ENCODE peak calls at places on chromosomes 3 and 15, in eight cellular contexts. One of them, this sample, is unnamed.

GRCh38 chr15:57196865-57197264 is 179.4 kb upstream of the CGNL1 start:
- ATAC-seq in CD4-positive, CD25-positive, alpha-beta regulatory T cell: no peak
- ATAC-seq in right cardiac atrium: no peak
- ATAC-seq in foreskin keratinocyte: no peak
- ATAC-seq in naive thymus-derived CD4-positive, alpha-beta T cell: no peak
- ATAC-seq in T-helper 17 cell: no peak
- ATAC-seq in central memory CD8-positive, alpha-beta T cell: no peak
- ATAC-seq in HCT116: no peak
- ATAC-seq in this sample: no peak

GRCh38 chr3:195031574-195032003 is 239.4 kb downstream of the XXYLT1 start:
- ATAC-seq in CD4-positive, CD25-positive, alpha-beta regulatory T cell: no peak
- ATAC-seq in right cardiac atrium: no peak
- ATAC-seq in foreskin keratinocyte: no peak
- ATAC-seq in naive thymus-derived CD4-positive, alpha-beta T cell: no peak
- ATAC-seq in T-helper 17 cell: no peak
- ATAC-seq in central memory CD8-positive, alpha-beta T cell: no peak
- ATAC-seq in HCT116: no peak
- ATAC-seq in this sample: no peak

GRCh38 chr3:195441971-195442572 is 748 bp downstream of the ACAP2 start:
- ATAC-seq in CD4-positive, CD25-positive, alpha-beta regulatory T cell: no peak
- ATAC-seq in right cardiac atrium: peak; percentile 8
- ATAC-seq in foreskin keratinocyte: no peak
- ATAC-seq in naive thymus-derived CD4-positive, alpha-beta T cell: peak; percentile 3
- ATAC-seq in T-helper 17 cell: peak; percentile 2
- ATAC-seq in central memory CD8-positive, alpha-beta T cell: peak; percentile 22
- ATAC-seq in HCT116: peak; percentile 1
- ATAC-seq in this sample: peak; percentile 46

GRCh38 chr3:45583021-45583851 is 11.3 kb upstream of the LIMD1 start:
- ATAC-seq in CD4-positive, CD25-positive, alpha-beta regulatory T cell: no peak
- ATAC-seq in right cardiac atrium: peak; percentile 87
- ATAC-seq in foreskin keratinocyte: no peak
- ATAC-seq in naive thymus-derived CD4-positive, alpha-beta T cell: no peak
- ATAC-seq in T-helper 17 cell: no peak
- ATAC-seq in central memory CD8-positive, alpha-beta T cell: no peak
- ATAC-seq in HCT116: no peak
- ATAC-seq in this sample: no peak

GRCh38 chr3:169780738-169781137 is 7.5 kb downstream of the MYNN start:
- ATAC-seq in CD4-positive, CD25-positive, alpha-beta regulatory T cell: no peak
- ATAC-seq in right cardiac atrium: no peak
- ATAC-seq in foreskin keratinocyte: no peak
- ATAC-seq in naive thymus-derived CD4-positive, alpha-beta T cell: no peak
- ATAC-seq in T-helper 17 cell: peak; percentile 32
- ATAC-seq in central memory CD8-positive, alpha-beta T cell: no peak
- ATAC-seq in HCT116: no peak
- ATAC-seq in this sample: no peak

GRCh38 chr15:57619746-57620145 is 28.0 kb downstream of the MYZAP start:
- ATAC-seq in CD4-positive, CD25-positive, alpha-beta regulatory T cell: no peak
- ATAC-seq in right cardiac atrium: peak; percentile 63
- ATAC-seq in foreskin keratinocyte: no peak
- ATAC-seq in naive thymus-derived CD4-positive, alpha-beta T cell: no peak
- ATAC-seq in T-helper 17 cell: no peak
- ATAC-seq in central memory CD8-positive, alpha-beta T cell: no peak
- ATAC-seq in HCT116: peak; percentile 80
- ATAC-seq in this sample: no peak

GRCh38 chr3:184712579-184713355 is 903 bp upstream of the MAGEF1 start:
- ATAC-seq in CD4-positive, CD25-positive, alpha-beta regulatory T cell: no peak
- ATAC-seq in right cardiac atrium: no peak
- ATAC-seq in foreskin keratinocyte: peak; percentile 43
- ATAC-seq in naive thymus-derived CD4-positive, alpha-beta T cell: no peak
- ATAC-seq in T-helper 17 cell: peak; percentile 2
- ATAC-seq in central memory CD8-positive, alpha-beta T cell: no peak
- ATAC-seq in HCT116: no peak
- ATAC-seq in this sample: no peak

GRCh38 chr15:70486451-70487379 is 276.6 kb downstream of the UACA start:
- ATAC-seq in CD4-positive, CD25-positive, alpha-beta regulatory T cell: peak; percentile 61
- ATAC-seq in right cardiac atrium: peak; percentile 29
- ATAC-seq in foreskin keratinocyte: no peak
- ATAC-seq in naive thymus-derived CD4-positive, alpha-beta T cell: peak; percentile 82
- ATAC-seq in T-helper 17 cell: peak; percentile 71
- ATAC-seq in central memory CD8-positive, alpha-beta T cell: peak; percentile 75
- ATAC-seq in HCT116: no peak
- ATAC-seq in this sample: peak; percentile 93

GRCh38 chr15:46461416-46461815 is 826.6 kb downstream of the SQOR start:
- ATAC-seq in CD4-positive, CD25-positive, alpha-beta regulatory T cell: no peak
- ATAC-seq in right cardiac atrium: no peak
- ATAC-seq in foreskin keratinocyte: peak; percentile 25
- ATAC-seq in naive thymus-derived CD4-positive, alpha-beta T cell: no peak
- ATAC-seq in T-helper 17 cell: no peak
- ATAC-seq in central memory CD8-positive, alpha-beta T cell: no peak
- ATAC-seq in HCT116: no peak
- ATAC-seq in this sample: no peak

GRCh38 chr15:31300981-31301686 is 25.5 kb upstream of the KLF13 start:
- ATAC-seq in CD4-positive, CD25-positive, alpha-beta regulatory T cell: no peak
- ATAC-seq in right cardiac atrium: peak; percentile 60
- ATAC-seq in foreskin keratinocyte: no peak
- ATAC-seq in naive thymus-derived CD4-positive, alpha-beta T cell: no peak
- ATAC-seq in T-helper 17 cell: no peak
- ATAC-seq in central memory CD8-positive, alpha-beta T cell: no peak
- ATAC-seq in HCT116: no peak
- ATAC-seq in this sample: no peak

GRCh38 chr15:99976811-99977271 is 243.6 kb upstream of the LYSMD4 start:
- ATAC-seq in CD4-positive, CD25-positive, alpha-beta regulatory T cell: no peak
- ATAC-seq in right cardiac atrium: no peak
- ATAC-seq in foreskin keratinocyte: peak; percentile 53
- ATAC-seq in naive thymus-derived CD4-positive, alpha-beta T cell: no peak
- ATAC-seq in T-helper 17 cell: no peak
- ATAC-seq in central memory CD8-positive, alpha-beta T cell: no peak
- ATAC-seq in HCT116: no peak
- ATAC-seq in this sample: no peak

GRCh38 chr15:94844533-94845390 is 613.4 kb downstream of the MCTP2 start:
- ATAC-seq in CD4-positive, CD25-positive, alpha-beta regulatory T cell: no peak
- ATAC-seq in right cardiac atrium: peak; percentile 93
- ATAC-seq in foreskin keratinocyte: peak; percentile 59
- ATAC-seq in naive thymus-derived CD4-positive, alpha-beta T cell: no peak
- ATAC-seq in T-helper 17 cell: no peak
- ATAC-seq in central memory CD8-positive, alpha-beta T cell: no peak
- ATAC-seq in HCT116: no peak
- ATAC-seq in this sample: no peak

GRCh38 chr3:54999801-55000200 is 71.9 kb upstream of the LRTM1 start:
- ATAC-seq in CD4-positive, CD25-positive, alpha-beta regulatory T cell: no peak
- ATAC-seq in right cardiac atrium: no peak
- ATAC-seq in foreskin keratinocyte: no peak
- ATAC-seq in naive thymus-derived CD4-positive, alpha-beta T cell: no peak
- ATAC-seq in T-helper 17 cell: no peak
- ATAC-seq in central memory CD8-positive, alpha-beta T cell: no peak
- ATAC-seq in HCT116: no peak
- ATAC-seq in this sample: no peak

GRCh38 chr3:53899730-53900129 is 8.1 kb upstream of the SELENOK start:
- ATAC-seq in CD4-positive, CD25-positive, alpha-beta regulatory T cell: no peak
- ATAC-seq in right cardiac atrium: no peak
- ATAC-seq in foreskin keratinocyte: no peak
- ATAC-seq in naive thymus-derived CD4-positive, alpha-beta T cell: no peak
- ATAC-seq in T-helper 17 cell: no peak
- ATAC-seq in central memory CD8-positive, alpha-beta T cell: no peak
- ATAC-seq in HCT116: no peak
- ATAC-seq in this sample: no peak

GRCh38 chr3:33541918-33542317 is 101.7 kb upstream of the UBP1 start:
- ATAC-seq in CD4-positive, CD25-positive, alpha-beta regulatory T cell: no peak
- ATAC-seq in right cardiac atrium: no peak
- ATAC-seq in foreskin keratinocyte: no peak
- ATAC-seq in naive thymus-derived CD4-positive, alpha-beta T cell: no peak
- ATAC-seq in T-helper 17 cell: no peak
- ATAC-seq in central memory CD8-positive, alpha-beta T cell: no peak
- ATAC-seq in HCT116: no peak
- ATAC-seq in this sample: no peak

GRCh38 chr3:14619605-14620004 is 32.0 kb upstream of the CCDC174 start:
- ATAC-seq in CD4-positive, CD25-positive, alpha-beta regulatory T cell: no peak
- ATAC-seq in right cardiac atrium: no peak
- ATAC-seq in foreskin keratinocyte: no peak
- ATAC-seq in naive thymus-derived CD4-positive, alpha-beta T cell: no peak
- ATAC-seq in T-helper 17 cell: no peak
- ATAC-seq in central memory CD8-positive, alpha-beta T cell: no peak
- ATAC-seq in HCT116: no peak
- ATAC-seq in this sample: no peak

GRCh38 chr3:71423151-71423906 is 160.2 kb downstream of the FOXP1 start:
- ATAC-seq in CD4-positive, CD25-positive, alpha-beta regulatory T cell: no peak
- ATAC-seq in right cardiac atrium: peak; percentile 72
- ATAC-seq in foreskin keratinocyte: peak; percentile 94
- ATAC-seq in naive thymus-derived CD4-positive, alpha-beta T cell: no peak
- ATAC-seq in T-helper 17 cell: no peak
- ATAC-seq in central memory CD8-positive, alpha-beta T cell: no peak
- ATAC-seq in HCT116: no peak
- ATAC-seq in this sample: no peak

GRCh38 chr3:4421121-4421520 is 45.9 kb downstream of the SUMF1 start:
- ATAC-seq in CD4-positive, CD25-positive, alpha-beta regulatory T cell: peak; percentile 45
- ATAC-seq in right cardiac atrium: no peak
- ATAC-seq in foreskin keratinocyte: peak; percentile 80
- ATAC-seq in naive thymus-derived CD4-positive, alpha-beta T cell: peak; percentile 92
- ATAC-seq in T-helper 17 cell: peak; percentile 27
- ATAC-seq in central memory CD8-positive, alpha-beta T cell: no peak
- ATAC-seq in HCT116: no peak
- ATAC-seq in this sample: peak; percentile 83

GRCh38 chr3:122208579-122208978 is 25.1 kb downstream of the CASR start:
- ATAC-seq in CD4-positive, CD25-positive, alpha-beta regulatory T cell: no peak
- ATAC-seq in right cardiac atrium: no peak
- ATAC-seq in foreskin keratinocyte: no peak
- ATAC-seq in naive thymus-derived CD4-positive, alpha-beta T cell: no peak
- ATAC-seq in T-helper 17 cell: no peak
- ATAC-seq in central memory CD8-positive, alpha-beta T cell: no peak
- ATAC-seq in HCT116: no peak
- ATAC-seq in this sample: no peak

GRCh38 chr3:172647823-172648222 is 63.0 kb downstream of the NCEH1 start:
- ATAC-seq in CD4-positive, CD25-positive, alpha-beta regulatory T cell: no peak
- ATAC-seq in right cardiac atrium: no peak
- ATAC-seq in foreskin keratinocyte: no peak
- ATAC-seq in naive thymus-derived CD4-positive, alpha-beta T cell: no peak
- ATAC-seq in T-helper 17 cell: no peak
- ATAC-seq in central memory CD8-positive, alpha-beta T cell: no peak
- ATAC-seq in HCT116: peak; percentile 90
- ATAC-seq in this sample: no peak

GRCh38 chr15:26866298-26867198 is at the start of gene GABRA5:
- ATAC-seq in CD4-positive, CD25-positive, alpha-beta regulatory T cell: no peak
- ATAC-seq in right cardiac atrium: peak; percentile 81
- ATAC-seq in foreskin keratinocyte: peak; percentile 38
- ATAC-seq in naive thymus-derived CD4-positive, alpha-beta T cell: no peak
- ATAC-seq in T-helper 17 cell: no peak
- ATAC-seq in central memory CD8-positive, alpha-beta T cell: no peak
- ATAC-seq in HCT116: no peak
- ATAC-seq in this sample: no peak

GRCh38 chr3:87546216-87546615 is 269.8 kb upstream of the POU1F1 start:
- ATAC-seq in CD4-positive, CD25-positive, alpha-beta regulatory T cell: no peak
- ATAC-seq in right cardiac atrium: no peak
- ATAC-seq in foreskin keratinocyte: peak; percentile 25
- ATAC-seq in naive thymus-derived CD4-positive, alpha-beta T cell: no peak
- ATAC-seq in T-helper 17 cell: no peak
- ATAC-seq in central memory CD8-positive, alpha-beta T cell: no peak
- ATAC-seq in HCT116: no peak
- ATAC-seq in this sample: no peak